ENCODE peak calls at places on chromosomes 7 and 10, in nine cellular contexts. H is T-helper 1 cell, K is fibroblast of lung, N is cardiac muscle cell, V is iris pigment epithelial cell, X is iPS DF 19.7, C is NCI-H1694 treated with DMSO at 0.1 percent for 48 hours, J is bronchial epithelial cell, G is thoracic aorta. O is an unnamed sample.

GRCh38 chr7:1601956-1602355 is 32.1 kb upstream of the PSMG3 start:
- DNase-seq in H (no peak), K (no peak), N (no peak), V (no peak), X (no peak), C (no peak), J (no peak), G (no peak), O (no peak)

GRCh38 chr10:33122014-33122788 is 164.2 kb upstream of the ITGB1 start:
- DNase-seq in H (no peak), K (peak), N (no peak), V (peak), X (no peak), C (peak), J (no peak), G (no peak), O (no peak)

GRCh38 chr7:1493129-1493528 is 11.1 kb downstream of the INTS1 start:
- DNase-seq in H (no peak), K (no peak), N (no peak), V (no peak), X (no peak), C (no peak), J (no peak), G (no peak), O (no peak)

GRCh38 chr10:13253726-13254125 is 19.6 kb upstream of the UCMA start:
- DNase-seq in H (no peak), K (no peak), N (no peak), V (no peak), X (no peak), C (no peak), J (no peak), G (no peak), O (no peak)

GRCh38 chr10:101285519-101286070 is 56.3 kb upstream of the LBX1 start:
- DNase-seq in H (no peak), K (no peak), N (no peak), V (no peak), X (peak), C (peak), J (no peak), G (no peak), O (peak)

GRCh38 chr7:36138209-36138608 is 14.8 kb upstream of the EEPD1 start:
- DNase-seq in H (no peak), K (no peak), N (no peak), V (no peak), X (no peak), C (no peak), J (no peak), G (no peak), O (no peak)

GRCh38 chr10:9362721-9363120 is 1308.2 kb downstream of the GATA3 start:
- DNase-seq in H (no peak), K (no peak), N (no peak), V (no peak), X (no peak), C (no peak), J (no peak), G (no peak), O (no peak)

GRCh38 chr10:22280078-22280477 is 36.1 kb upstream of the COMMD3 start:
- DNase-seq in H (no peak), K (no peak), N (no peak), V (no peak), X (no peak), C (no peak), J (no peak), G (no peak), O (no peak)

GRCh38 chr10:81847675-81848074 is 27.3 kb upstream of the NRG3 start:
- DNase-seq in H (no peak), K (no peak), N (no peak), V (no peak), X (peak), C (no peak), J (no peak), G (no peak), O (no peak)

GRCh38 chr10:13993169-13993568 is 337.6 kb downstream of the FRMD4A start:
- DNase-seq in H (no peak), K (peak), N (no peak), V (peak), X (no peak), C (no peak), J (no peak), G (no peak), O (no peak)

GRCh38 chr10:132645630-132646442 is 108.2 kb downstream of the INPP5A start:
- DNase-seq in H (no peak), K (no peak), N (no peak), V (no peak), X (no peak), C (no peak), J (no peak), G (no peak), O (no peak)

GRCh38 chr10:54903770-54904169 is 102.7 kb upstream of the PCDH15 start:
- DNase-seq in H (no peak), K (no peak), N (no peak), V (no peak), X (no peak), C (no peak), J (no peak), G (no peak), O (peak)

GRCh38 chr10:101165736-101166135 is 34.6 kb downstream of the TLX1 start:
- DNase-seq in H (no peak), K (no peak), N (no peak), V (no peak), X (no peak), C (no peak), J (peak), G (no peak), O (no peak)

GRCh38 chr7:26534649-26535482 is 243.2 kb downstream of the SNX10 start:
- DNase-seq in H (no peak), K (no peak), N (peak), V (no peak), X (no peak), C (no peak), J (no peak), G (no peak), O (peak)

GRCh38 chr7:116499168-116500070 is at the start of gene CAV2:
- DNase-seq in H (no peak), K (peak), N (peak), V (peak), X (no peak), C (no peak), J (peak), G (peak), O (peak)

O was measured in HAP-1.